ENCODE peak calls at places on chromosomes 5 and 9, in seven cellular contexts. Z is smooth muscle cell of the brain vasculature, V is dermis microvascular lymphatic vessel endothelial cell, K is KBM-7, I is glutamatergic neuron, O is astrocyte of the hippocampus, F is Kasumi-1. G is an unnamed sample.

GRCh38 chr9:104895572-104895971 is 32.4 kb downstream of the ABCA1 start:
- DNase-seq in Z (no peak), V (no peak), K (no peak), I (no peak), O (no peak), F (no peak), G (peak; percentile 61)

GRCh38 chr5:109945097-109945678 is 255.5 kb downstream of the MAN2A1 start:
- DNase-seq in Z (no peak), V (no peak), K (no peak), I (no peak), O (peak; percentile 69), F (no peak), G (no peak)

GRCh38 chr9:114994716-114995115 is 64.3 kb upstream of the TNFSF8 start:
- DNase-seq in Z (no peak), V (no peak), K (no peak), I (no peak), O (no peak), F (no peak), G (no peak)

GRCh38 chr9:126688617-126689016 is 74.9 kb downstream of the LMX1B start:
- DNase-seq in Z (no peak), V (no peak), K (no peak), I (no peak), O (no peak), F (no peak), G (no peak)

GRCh38 chr5:126455728-126456127 is 32.5 kb downstream of the GRAMD2B start:
- DNase-seq in Z (no peak), V (no peak), K (no peak), I (no peak), O (no peak), F (no peak), G (no peak)

GRCh38 chr9:72292874-72293607 is 72.0 kb downstream of the ZFAND5 start:
- DNase-seq in Z (no peak), V (peak; percentile 17), K (peak; percentile 67), I (no peak), O (peak; percentile 51), F (peak; percentile 71), G (peak; percentile 98)

GRCh38 chr5:1736065-1736464 is 63.6 kb downstream of the MRPL36 start:
- DNase-seq in Z (no peak), V (no peak), K (no peak), I (no peak), O (no peak), F (no peak), G (no peak)

GRCh38 chr9:135701067-135701967 is 668 bp upstream of the KCNT1 start:
- DNase-seq in Z (no peak), V (no peak), K (no peak), I (no peak), O (no peak), F (no peak), G (no peak)

GRCh38 chr9:132274861-132275260 is 79.9 kb downstream of the SETX start:
- DNase-seq in Z (no peak), V (no peak), K (no peak), I (no peak), O (no peak), F (no peak), G (no peak)

GRCh38 chr5:10563132-10563939 is 534 bp upstream of the ANKRD33B start:
- DNase-seq in Z (no peak), V (peak; percentile 53), K (no peak), I (peak; percentile 52), O (peak; percentile 81), F (peak; percentile 29), G (no peak)

GRCh38 chr9:134571946-134572914 is 69.4 kb upstream of the COL5A1 start:
- DNase-seq in Z (no peak), V (no peak), K (peak; percentile 28), I (no peak), O (no peak), F (no peak), G (no peak)

GRCh38 chr9:26301046-26301445 is 591.6 kb downstream of the CAAP1 start:
- DNase-seq in Z (no peak), V (no peak), K (no peak), I (no peak), O (no peak), F (no peak), G (no peak)

GRCh38 chr9:36091028-36091953 is 45.2 kb upstream of the GLIPR2 start:
- DNase-seq in Z (peak; percentile 62), V (peak; percentile 85), K (no peak), I (no peak), O (peak; percentile 85), F (no peak), G (peak; percentile 76)

GRCh38 chr5:156274455-156274854 is 52.5 kb upstream of the SGCD start:
- DNase-seq in Z (no peak), V (no peak), K (no peak), I (no peak), O (no peak), F (no peak), G (no peak)

GRCh38 chr5:123156577-123157296 is 67.7 kb downstream of the PRDM6 start:
- DNase-seq in Z (peak; percentile 29), V (no peak), K (no peak), I (no peak), O (peak; percentile 87), F (no peak), G (peak; percentile 52)

GRCh38 chr5:9025942-9026341 is 519.9 kb downstream of the SEMA5A start:
- DNase-seq in Z (no peak), V (no peak), K (no peak), I (no peak), O (no peak), F (no peak), G (no peak)

GRCh38 chr5:139565411-139566305 is 4.5 kb downstream of the UBE2D2 start:
- DNase-seq in Z (no peak), V (peak; percentile 66), K (peak; percentile 94), I (no peak), O (peak; percentile 48), F (peak; percentile 95), G (peak; percentile 55)